ENCODE peak calls at places on chromosomes 3 and 15, in nine cellular contexts. U is A549, D is HCT116, F is uterus, C is H1, R is tibial nerve, P is IMR-90, T is stomach, A is GM12892. I is an unnamed sample.

GRCh38 chr3:20054549-20054987 is 14.3 kb downstream of the KAT2B start:
- DNase-seq in U (peak), D (peak), F (no peak), C (no peak), R (no peak), P (peak), T (peak), A (no peak), I (peak)

GRCh38 chr3:129556890-129557736 is 14.1 kb downstream of the H1-8 start:
- DNase-seq in U (no peak), D (no peak), F (peak), C (no peak), R (no peak), P (no peak), T (no peak), A (no peak), I (no peak)

GRCh38 chr3:61894988-61895935 is 333.9 kb downstream of the PTPRG start:
- DNase-seq in U (peak), D (peak), F (peak), C (no peak), R (peak), P (peak), T (peak), A (peak), I (peak)

GRCh38 chr3:53242155-53242554 is 13.7 kb downstream of the TKT start:
- DNase-seq in U (no peak), D (no peak), F (no peak), C (no peak), R (no peak), P (no peak), T (no peak), A (no peak), I (no peak)

GRCh38 chr3:178320481-178321352 is 215.5 kb upstream of the KCNMB2 start:
- DNase-seq in U (no peak), D (no peak), F (no peak), C (no peak), R (no peak), P (peak), T (peak), A (no peak), I (no peak)

GRCh38 chr15:35810007-35810406 is 264.0 kb upstream of the DPH6 start:
- DNase-seq in U (no peak), D (no peak), F (no peak), C (no peak), R (no peak), P (no peak), T (no peak), A (no peak), I (no peak)

GRCh38 chr15:73800662-73801345 is 47.7 kb upstream of the INSYN1 start:
- DNase-seq in U (peak), D (no peak), F (peak), C (no peak), R (no peak), P (peak), T (no peak), A (no peak), I (peak)

GRCh38 chr3:46692566-46692983 is 904 bp downstream of the ALS2CL start:
- DNase-seq in U (peak), D (peak), F (no peak), C (no peak), R (no peak), P (no peak), T (peak), A (no peak), I (peak)

GRCh38 chr3:170997966-170998913 is 28.3 kb downstream of the SLC2A2 start:
- DNase-seq in U (no peak), D (no peak), F (no peak), C (no peak), R (no peak), P (peak), T (no peak), A (no peak), I (no peak)

GRCh38 chr3:55434789-55435188 is 52.3 kb downstream of the WNT5A start:
- DNase-seq in U (peak), D (no peak), F (no peak), C (peak), R (no peak), P (peak), T (no peak), A (peak), I (no peak)

GRCh38 chr15:98532063-98532462 is 116.3 kb upstream of the IGF1R start:
- DNase-seq in U (no peak), D (no peak), F (no peak), C (no peak), R (no peak), P (no peak), T (no peak), A (no peak), I (no peak)

GRCh38 chr3:61311044-61311443 is 59.8 kb upstream of the FHIT start:
- DNase-seq in U (no peak), D (no peak), F (no peak), C (no peak), R (no peak), P (no peak), T (no peak), A (no peak), I (no peak)

GRCh38 chr3:30492581-30493192 is 113.7 kb upstream of the TGFBR2 start:
- DNase-seq in U (no peak), D (no peak), F (no peak), C (no peak), R (no peak), P (peak), T (no peak), A (no peak), I (no peak)

GRCh38 chr15:80801891-80802680 is 22.9 kb downstream of the CEMIP start:
- DNase-seq in U (no peak), D (no peak), F (no peak), C (no peak), R (no peak), P (no peak), T (no peak), A (no peak), I (peak)

GRCh38 chr3:183857863-183858262 is 26.8 kb downstream of the PARL start:
- DNase-seq in U (no peak), D (no peak), F (no peak), C (no peak), R (no peak), P (no peak), T (no peak), A (no peak), I (no peak)

DNA sequence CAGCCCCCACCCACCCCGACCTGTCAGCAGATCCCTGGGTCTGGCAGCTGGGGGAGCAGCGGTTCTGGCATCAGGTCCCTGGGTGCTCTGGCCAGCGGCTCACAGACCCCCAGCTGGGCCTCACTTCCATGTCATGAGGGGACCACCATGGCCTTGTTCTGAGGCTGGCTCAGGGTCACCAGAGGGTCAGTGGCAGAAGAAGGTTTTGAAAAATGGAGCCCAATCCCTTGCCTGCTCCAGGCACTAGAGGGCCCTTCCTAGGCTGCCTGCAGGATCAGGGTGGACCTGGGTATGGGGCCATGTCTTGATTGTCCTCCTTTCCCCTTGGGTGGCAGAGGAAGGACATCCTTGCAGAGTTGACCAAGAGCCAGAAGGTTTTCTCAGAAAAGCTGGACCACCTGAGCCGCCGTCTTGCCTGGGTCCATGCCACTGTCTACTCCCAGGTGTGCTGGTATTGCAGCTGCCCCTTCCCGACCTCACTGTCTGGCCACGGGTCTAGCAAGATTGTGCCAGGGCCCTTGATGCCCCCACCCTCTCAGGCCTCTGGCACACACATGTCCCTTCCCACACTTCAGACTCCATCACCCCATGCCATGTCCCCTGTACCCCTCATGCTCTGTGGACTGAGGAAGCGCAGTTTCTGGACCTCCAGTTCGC is 12.9 kb downstream of the AMIGO3 start:
- DNase-seq in U (no peak), D (no peak), F (no peak), C (no peak), R (no peak), P (no peak), T (no peak), A (no peak), I (no peak)
- TF ChIP-seq POLR2A in U (no peak), D (no peak), F (no peak), C (no peak), R (no peak), P (no peak), T (no peak), A (no peak), I (no peak)

DNA sequence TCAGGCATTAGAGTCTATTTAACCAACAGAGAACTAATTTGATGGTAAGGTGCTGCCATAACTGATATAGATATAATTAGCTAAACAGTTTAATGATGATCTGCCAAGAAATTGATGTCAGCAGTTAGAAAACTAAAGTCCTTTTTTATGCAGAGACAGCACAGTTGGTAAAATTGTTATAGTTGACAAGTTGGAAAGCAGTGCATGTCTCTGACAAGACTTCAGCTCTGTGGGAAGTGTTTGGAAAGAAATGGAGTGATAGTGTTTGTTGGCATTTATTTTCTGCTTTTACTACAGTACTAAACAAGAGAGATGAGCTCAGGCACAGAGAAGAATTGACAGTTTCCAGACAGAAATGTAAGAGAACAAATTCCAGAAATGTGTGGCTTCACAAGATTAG is 523.5 kb upstream of the BCHE start:
- DNase-seq in U (no peak), D (no peak), F (no peak), C (no peak), R (no peak), P (no peak), T (no peak), A (no peak), I (no peak)
- TF ChIP-seq POLR2A in U (no peak), D (no peak), F (no peak), C (no peak), R (no peak), P (no peak), T (no peak), A (no peak), I (no peak)

DNA sequence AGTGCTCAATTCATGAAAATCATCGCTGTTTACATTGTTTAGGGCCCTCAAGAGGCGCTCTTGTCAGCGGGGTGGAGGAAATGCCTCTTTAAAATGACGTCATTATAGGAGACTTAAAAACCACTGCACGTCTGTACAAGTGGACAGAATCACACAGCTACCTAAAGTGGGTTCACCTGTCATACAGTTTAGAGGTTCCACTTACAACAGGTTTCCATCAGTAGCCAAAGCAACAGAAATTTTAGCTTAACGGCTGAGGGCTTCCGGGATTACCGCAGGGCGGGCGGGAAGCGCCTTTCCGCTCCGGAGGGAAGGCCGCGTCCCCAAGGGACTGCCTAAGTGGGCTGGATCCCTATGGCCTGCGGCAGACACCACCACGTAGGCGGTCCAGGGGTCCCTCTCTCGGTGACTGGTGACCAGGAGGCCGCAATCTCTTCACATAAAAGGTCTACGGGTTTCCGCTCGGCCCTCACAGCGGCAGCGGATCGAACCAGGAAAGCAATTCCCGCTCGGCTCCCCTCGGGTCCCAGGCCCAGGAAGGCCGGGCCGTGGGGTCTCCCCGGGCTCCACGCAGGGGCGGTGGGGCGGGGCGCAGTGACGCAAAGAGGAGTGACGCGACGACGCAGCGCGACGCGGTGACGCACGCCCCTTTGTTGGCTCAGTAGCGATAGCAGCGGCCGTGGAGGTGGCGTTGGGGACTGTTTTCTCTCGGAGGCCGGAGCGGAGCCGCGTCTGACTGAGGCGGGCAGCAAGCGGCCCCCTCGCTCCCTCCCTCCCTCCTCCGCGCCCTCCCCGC is at the start of gene ARIH1:
- DNase-seq in U (peak), D (peak), F (peak), C (peak), R (peak), P (peak), T (peak), A (peak), I (peak)
- TF ChIP-seq POLR2A in U (peak), D (peak), F (peak), C (peak), R (peak), P (peak), T (peak), A (peak), I (peak)

GRCh38 chr3:115658032-115658336 is 34.7 kb downstream of the GAP43 start:
- DNase-seq in U (no peak), D (no peak), F (no peak), C (no peak), R (no peak), P (no peak), T (no peak), A (peak), I (no peak)

GRCh38 chr3:115657168-115657567 is 33.9 kb downstream of the GAP43 start:
- DNase-seq in U (no peak), D (no peak), F (no peak), C (no peak), R (no peak), P (no peak), T (no peak), A (no peak), I (no peak)

GRCh38 chr3:115659861-115660260 is 36.6 kb downstream of the GAP43 start:
- DNase-seq in U (no peak), D (no peak), F (no peak), C (no peak), R (no peak), P (peak), T (no peak), A (no peak), I (no peak)

GRCh38 chr3:115659253-115659652 is 35.9 kb downstream of the GAP43 start:
- DNase-seq in U (no peak), D (no peak), F (no peak), C (no peak), R (no peak), P (no peak), T (no peak), A (no peak), I (no peak)

DNA sequence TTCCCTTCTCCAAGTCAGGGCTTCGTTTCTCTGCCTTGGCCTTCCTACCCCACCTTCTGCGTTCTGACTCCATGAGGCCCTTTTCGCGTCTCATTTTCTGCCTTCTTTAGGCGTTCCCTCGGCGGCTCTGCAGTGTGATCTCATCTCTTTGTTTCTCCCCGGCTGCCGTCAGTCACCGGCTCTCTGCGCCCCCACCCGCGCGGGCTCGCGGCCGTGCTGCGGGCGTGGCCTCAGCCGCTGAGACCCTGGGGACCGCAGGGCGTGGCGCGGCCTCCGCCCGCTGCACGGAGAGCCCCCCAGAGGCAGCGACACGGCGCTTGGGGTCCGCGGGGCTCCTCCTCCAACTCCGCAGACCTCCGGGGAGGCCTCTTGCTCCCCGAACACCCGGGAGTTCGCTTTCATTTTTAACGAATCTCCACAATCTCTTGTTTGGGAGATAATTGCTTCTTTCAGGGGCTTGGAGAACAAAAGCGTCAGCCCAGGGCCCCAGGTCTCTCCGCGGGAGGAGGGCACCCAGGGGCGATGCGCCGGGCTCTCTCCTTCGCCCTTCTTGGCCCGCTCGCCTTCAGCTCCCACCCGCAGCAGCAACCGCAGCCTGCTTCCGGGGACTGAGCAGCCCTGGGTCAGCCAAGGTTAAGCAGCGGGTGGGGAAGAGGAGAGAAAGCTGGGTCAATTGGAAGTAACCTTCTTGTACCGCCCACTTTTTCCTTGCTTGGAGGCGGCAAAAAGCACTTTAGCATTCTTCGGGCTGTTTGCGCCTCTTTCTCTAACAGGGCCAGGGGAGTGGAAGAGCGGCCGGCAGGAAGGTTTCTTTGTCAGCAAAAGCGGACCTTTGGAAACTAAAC is 35.2 kb downstream of the GAP43 start:
- DNase-seq in U (peak), D (peak), F (peak), C (peak), R (peak), P (peak), T (peak), A (peak), I (peak)
- TF ChIP-seq POLR2A in U (peak), D (no peak), F (peak), C (peak), R (peak), P (peak), T (no peak), A (peak), I (peak)

DNA sequence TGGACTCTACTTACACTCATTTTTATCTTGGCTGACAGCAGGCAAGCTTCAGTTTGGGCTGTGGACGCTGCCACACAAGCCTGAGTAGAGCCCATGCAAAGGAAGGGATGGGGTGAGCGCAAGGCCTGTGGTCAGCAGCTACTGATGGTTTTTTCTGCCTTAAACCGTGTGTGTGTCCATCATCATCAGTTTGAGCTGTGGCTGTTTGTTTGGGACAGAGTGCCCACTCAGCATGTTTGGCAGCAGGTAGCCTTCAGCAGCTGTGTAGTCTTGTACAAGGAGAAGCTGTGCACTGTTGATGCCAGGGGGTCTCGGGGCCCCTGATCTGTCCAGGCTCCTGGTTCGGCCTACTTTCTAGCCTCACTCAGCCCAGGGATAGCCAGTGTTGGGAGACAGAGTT is 3.5 kb downstream of the RBM15B start:
- DNase-seq in U (no peak), D (no peak), F (no peak), C (no peak), R (no peak), P (no peak), T (no peak), A (no peak), I (no peak)
- TF ChIP-seq POLR2A in U (no peak), D (no peak), F (no peak), C (peak), R (no peak), P (no peak), T (no peak), A (no peak), I (no peak)

DNA sequence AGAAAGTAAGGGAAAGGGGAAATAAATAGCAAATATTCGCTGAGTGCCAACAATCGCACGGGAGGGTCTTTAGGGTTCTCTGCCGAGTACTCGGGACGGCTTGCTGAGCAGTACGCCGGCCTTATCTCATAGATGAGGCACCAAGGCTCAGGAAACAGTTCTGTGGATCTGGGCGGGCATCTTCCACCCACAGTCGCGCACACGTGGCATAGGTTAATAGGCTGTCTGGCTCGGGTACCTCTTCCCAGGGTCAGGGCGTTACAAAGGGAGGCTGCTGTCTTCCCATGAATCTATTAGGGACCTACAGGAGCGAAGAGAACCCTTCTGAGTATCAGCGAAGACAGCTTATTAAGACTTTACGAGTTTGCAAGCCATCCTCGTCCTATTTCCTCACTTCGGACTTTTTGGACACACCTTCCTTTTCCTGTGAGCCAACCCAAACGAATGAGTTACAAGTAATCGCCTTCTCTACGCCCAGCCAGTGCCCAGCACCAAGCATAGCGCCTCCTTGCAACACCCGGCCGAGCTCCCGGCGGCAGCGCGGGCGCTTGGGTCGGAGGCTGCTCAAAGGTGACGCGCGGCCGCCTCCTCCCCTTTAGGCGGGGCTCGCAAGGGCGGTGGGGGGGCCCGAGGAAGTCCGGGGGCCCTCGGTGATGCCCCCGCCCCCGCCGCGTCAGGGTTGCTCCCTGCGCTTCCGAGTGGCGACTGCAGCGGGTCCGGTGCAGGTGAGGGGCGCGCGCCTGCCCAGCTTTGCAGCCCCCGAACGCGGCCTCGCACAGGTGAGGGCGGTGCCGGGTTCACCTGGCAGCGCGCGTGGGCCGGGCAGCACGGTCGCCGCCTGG is at the start of gene MCTP2:
- DNase-seq in U (peak), D (peak), F (peak), C (peak), R (peak), P (peak), T (peak), A (no peak), I (no peak)
- TF ChIP-seq POLR2A in U (no peak), D (peak), F (peak), C (no peak), R (peak), P (peak), T (no peak), A (no peak), I (no peak)

I was measured in H54.